ENCODE peak calls at places on chromosomes 13 and 19, in four cellular contexts. One of them, this sample, is unnamed.

GRCh38 chr19:37304884-37305255 is 66.0 kb upstream of the ZNF527 start:
- DNase-seq in K562: no peak
- DNase-seq in GM12891: no peak
- DNase-seq in GM12878: no peak
- DNase-seq in this sample: no peak

GRCh38 chr19:55355213-55355821 is 798 bp upstream of the COX6B2 start:
- DNase-seq in K562: no peak
- DNase-seq in GM12891: no peak
- DNase-seq in GM12878: no peak
- DNase-seq in this sample: no peak

GRCh38 chr13:112730157-112730671 is 40.4 kb downstream of the ATP11A start:
- DNase-seq in K562: no peak
- DNase-seq in GM12891: no peak
- DNase-seq in GM12878: no peak
- DNase-seq in this sample: no peak

GRCh38 chr19:11265785-11266236 is 3.5 kb upstream of the DOCK6 start:
- DNase-seq in K562: no peak
- DNase-seq in GM12891: no peak
- DNase-seq in GM12878: no peak
- DNase-seq in this sample: no peak

GRCh38 chr19:49988433-49988832 is 27.5 kb upstream of the SIGLEC11 start:
- DNase-seq in K562: no peak
- DNase-seq in GM12891: no peak
- DNase-seq in GM12878: no peak
- DNase-seq in this sample: no peak

GRCh38 chr13:30113983-30114491 is 193.3 kb downstream of the KATNAL1 start:
- DNase-seq in K562: peak
- DNase-seq in GM12891: no peak
- DNase-seq in GM12878: no peak
- DNase-seq in this sample: no peak

GRCh38 chr19:3285647-3286176 is 61.3 kb downstream of the CELF5 start:
- DNase-seq in K562: no peak
- DNase-seq in GM12891: no peak
- DNase-seq in GM12878: no peak
- DNase-seq in this sample: no peak

GRCh38 chr19:10766681-10767201 is 48.9 kb downstream of the DNM2 start:
- DNase-seq in K562: no peak
- DNase-seq in GM12891: no peak
- DNase-seq in GM12878: no peak
- DNase-seq in this sample: no peak

GRCh38 chr19:5205388-5205787 is 135.2 kb downstream of the PTPRS start:
- DNase-seq in K562: no peak
- DNase-seq in GM12891: no peak
- DNase-seq in GM12878: no peak
- DNase-seq in this sample: peak

GRCh38 chr19:35524181-35524838 is 3.8 kb downstream of the SBSN start:
- DNase-seq in K562: no peak
- DNase-seq in GM12891: no peak
- DNase-seq in GM12878: no peak
- DNase-seq in this sample: no peak

GRCh38 chr13:99656843-99657506 is 155.7 kb downstream of the TM9SF2 start:
- DNase-seq in K562: no peak
- DNase-seq in GM12891: no peak
- DNase-seq in GM12878: no peak
- DNase-seq in this sample: no peak

GRCh38 chr19:35442091-35442490 is 6.0 kb upstream of the FFAR2 start:
- DNase-seq in K562: no peak
- DNase-seq in GM12891: no peak
- DNase-seq in GM12878: no peak
- DNase-seq in this sample: peak

GRCh38 chr13:64397699-64398098 is 2832.4 kb downstream of the PCDH9 start:
- DNase-seq in K562: no peak
- DNase-seq in GM12891: no peak
- DNase-seq in GM12878: no peak
- DNase-seq in this sample: no peak

GRCh38 chr13:49972709-49973108 is 24.1 kb upstream of the TRIM13 start:
- DNase-seq in K562: no peak
- DNase-seq in GM12891: no peak
- DNase-seq in GM12878: no peak
- DNase-seq in this sample: no peak

GRCh38 chr19:54425382-54425723 is 10.1 kb downstream of the TTYH1 start:
- DNase-seq in K562: no peak
- DNase-seq in GM12891: no peak
- DNase-seq in GM12878: no peak
- DNase-seq in this sample: no peak

DNA sequence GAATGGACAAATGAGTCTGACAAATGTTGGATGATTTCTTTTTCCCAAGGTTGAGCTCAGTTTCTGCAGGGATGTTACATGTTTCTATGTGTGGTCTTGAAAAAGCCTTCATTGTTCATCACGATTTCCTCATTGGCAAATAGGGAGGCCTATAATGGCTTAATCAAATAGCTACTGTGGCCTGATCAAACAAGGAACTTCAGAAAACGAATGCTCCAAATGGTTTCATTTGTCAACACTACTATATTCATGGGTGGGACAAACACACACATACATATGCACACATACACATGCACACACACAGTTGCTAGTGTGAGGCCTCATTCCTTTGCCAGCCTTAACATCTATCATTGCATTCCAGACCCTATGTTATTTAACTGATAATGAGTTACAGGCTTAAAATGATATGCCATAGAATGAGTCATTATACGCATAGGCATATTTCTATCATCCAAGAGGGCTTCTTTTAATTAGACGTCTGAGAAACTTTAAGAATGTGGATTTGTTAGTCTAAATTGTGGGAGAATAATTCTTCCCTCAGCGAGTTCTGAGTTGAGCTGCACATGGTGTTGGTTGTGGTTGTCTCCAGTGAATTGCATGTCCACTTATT is 140.2 kb downstream of the KLF5 start:
- DNase-seq in K562: no peak
- DNase-seq in GM12891: no peak
- DNase-seq in GM12878: no peak
- DNase-seq in this sample: no peak
- TF ChIP-seq SPI1 in K562: no peak
- TF ChIP-seq SPI1 in GM12891: no peak
- TF ChIP-seq SPI1 in GM12878: no peak
- TF ChIP-seq SPI1 in this sample: no peak

DNA sequence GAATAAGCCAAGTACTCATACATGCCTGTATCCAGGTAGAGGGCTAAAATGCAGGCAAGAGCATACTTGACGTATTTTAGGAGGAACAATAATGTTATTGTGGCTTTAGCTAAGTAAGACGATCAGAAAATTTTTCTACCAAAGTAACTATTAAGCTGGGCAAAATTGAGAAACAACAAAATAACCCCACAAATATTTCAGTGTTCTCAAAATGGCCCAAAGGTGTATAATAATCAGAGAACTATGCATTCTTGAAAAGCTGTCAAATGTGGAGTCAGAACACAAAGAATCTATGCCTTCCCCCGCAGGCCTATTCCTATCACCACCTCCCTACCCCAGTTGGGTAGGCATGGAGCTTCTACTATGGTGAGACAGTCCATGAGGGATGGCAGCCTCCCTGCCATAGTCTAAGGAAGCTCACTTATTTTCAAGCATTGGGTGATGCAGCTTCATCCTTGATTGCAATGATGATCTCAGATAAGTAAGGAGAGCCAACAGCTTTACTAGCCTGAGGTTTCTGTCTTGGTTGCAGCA is 1132.5 kb upstream of the SPRY2 start:
- DNase-seq in K562: no peak
- DNase-seq in GM12891: no peak
- DNase-seq in GM12878: no peak
- DNase-seq in this sample: no peak
- TF ChIP-seq SPI1 in K562: no peak
- TF ChIP-seq SPI1 in GM12891: no peak
- TF ChIP-seq SPI1 in GM12878: no peak
- TF ChIP-seq SPI1 in this sample: no peak

DNA sequence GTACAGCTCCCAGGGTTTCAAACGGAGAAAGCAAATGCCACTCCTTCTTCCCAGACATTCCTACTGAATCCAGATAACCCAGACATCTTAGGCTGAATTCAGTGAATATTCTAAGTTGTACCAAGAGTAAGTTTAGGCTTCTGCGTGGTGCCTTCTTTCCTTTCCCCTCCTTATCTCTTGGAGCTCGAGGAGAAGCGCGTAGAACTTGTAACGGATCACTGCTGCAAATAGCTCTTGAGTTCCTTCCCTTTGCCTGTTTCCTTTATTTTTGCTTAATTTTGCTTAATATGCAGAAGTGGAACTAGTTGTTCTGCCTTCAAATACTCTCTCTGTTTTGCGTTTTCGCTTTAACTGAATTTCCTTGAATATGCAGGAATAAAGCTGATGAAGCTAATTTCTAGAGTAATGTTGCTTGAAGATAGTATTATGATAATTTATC is 991 bp downstream of the WDFY2 start:
- DNase-seq in K562: peak
- DNase-seq in GM12891: no peak
- DNase-seq in GM12878: no peak
- DNase-seq in this sample: peak
- TF ChIP-seq SPI1 in K562: no peak
- TF ChIP-seq SPI1 in GM12891: peak
- TF ChIP-seq SPI1 in GM12878: peak
- TF ChIP-seq SPI1 in this sample: peak

DNA sequence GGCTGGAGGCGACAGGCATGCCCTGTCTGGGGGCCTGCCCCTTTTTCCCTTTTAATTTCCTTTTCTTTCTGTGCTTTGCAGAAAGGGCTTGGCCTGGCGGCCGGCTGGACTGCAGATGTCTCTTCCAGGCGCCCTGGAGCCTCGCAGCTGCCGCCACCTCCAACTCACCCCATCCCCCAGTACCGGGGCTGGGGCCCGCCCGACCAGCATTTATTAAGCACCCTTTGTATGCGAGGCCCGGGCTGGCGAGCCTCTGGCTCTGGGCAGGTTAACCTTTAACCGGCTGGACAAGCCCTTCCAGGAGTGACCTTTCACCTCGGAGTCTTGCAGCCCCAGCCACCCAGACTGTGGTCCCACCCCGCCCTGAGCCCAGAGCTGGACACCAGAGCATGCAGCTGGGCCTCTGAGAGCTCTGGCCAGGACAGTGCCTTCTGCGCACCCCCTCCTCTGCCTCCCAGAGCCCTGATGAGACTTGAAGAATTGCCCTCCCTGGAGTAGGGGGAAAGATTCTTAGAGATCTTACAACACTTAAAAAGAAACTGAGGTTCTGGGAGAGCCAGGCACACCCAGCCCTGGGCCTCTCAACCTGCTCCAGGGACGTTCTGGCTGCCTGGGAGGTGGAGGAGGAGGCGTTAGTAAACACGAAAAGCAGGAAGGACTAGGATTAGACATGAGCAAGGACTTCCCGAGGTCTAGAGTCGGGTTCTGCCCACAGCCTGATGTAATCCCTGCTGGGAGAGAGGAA is 1.1 kb upstream of the NR2F6 start:
- DNase-seq in K562: peak
- DNase-seq in GM12891: no peak
- DNase-seq in GM12878: no peak
- DNase-seq in this sample: no peak
- TF ChIP-seq SPI1 in K562: no peak
- TF ChIP-seq SPI1 in GM12891: no peak
- TF ChIP-seq SPI1 in GM12878: no peak
- TF ChIP-seq SPI1 in this sample: no peak

DNA sequence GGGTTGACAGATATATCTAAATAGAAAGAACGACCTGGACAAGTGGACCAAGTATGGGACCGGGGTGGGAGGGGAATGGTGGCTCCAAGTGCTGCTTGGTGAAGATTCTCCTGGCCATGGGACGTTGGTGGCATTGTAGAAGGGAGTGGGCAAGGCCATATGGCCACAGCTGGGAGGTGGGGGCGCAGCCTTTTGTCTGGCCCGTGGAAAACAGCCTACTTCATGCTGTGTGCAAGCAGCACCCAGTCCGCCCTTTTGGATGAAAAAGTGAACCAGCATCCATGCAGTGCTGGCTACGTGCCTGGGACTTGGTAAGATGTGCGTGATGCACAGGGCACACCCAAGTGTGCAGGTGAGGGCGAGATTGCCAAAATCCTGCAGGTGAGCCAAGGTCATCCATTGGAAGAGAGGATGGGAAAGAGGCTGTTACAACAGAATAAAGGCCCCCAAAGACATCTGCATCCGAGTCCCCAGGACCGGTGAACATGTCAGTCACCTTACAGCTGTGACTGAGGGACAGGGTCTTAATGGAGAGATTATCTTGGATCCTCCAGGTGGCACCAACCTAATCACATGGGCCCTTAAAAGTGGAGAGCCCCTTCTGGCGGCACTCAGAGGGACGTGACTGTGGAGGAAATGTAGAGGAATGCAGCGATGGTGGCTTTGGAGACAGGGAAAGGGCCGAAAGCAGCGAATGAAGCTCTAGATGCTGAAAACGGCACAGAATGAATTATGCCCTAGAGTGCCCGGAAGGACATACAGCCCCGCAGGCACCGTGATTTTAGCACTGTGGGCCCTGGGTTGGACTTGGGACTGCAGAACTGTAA is 40.8 kb downstream of the TEX29 start:
- DNase-seq in K562: no peak
- DNase-seq in GM12891: no peak
- DNase-seq in GM12878: no peak
- DNase-seq in this sample: no peak
- TF ChIP-seq SPI1 in K562: no peak
- TF ChIP-seq SPI1 in GM12891: no peak
- TF ChIP-seq SPI1 in GM12878: no peak
- TF ChIP-seq SPI1 in this sample: no peak